ENCODE peak calls at places on chromosomes 2 and 18, in eight cellular contexts. T is spleen, Y is stomach, B is Panc1, M is sigmoid colon, U is endothelial cell of umbilical vein, O is transverse colon, I is GM23338. X is an unnamed sample.

GRCh38 chr2:104890092-104890393 is 36.1 kb downstream of the POU3F3 start:
- DNase-seq in I (no peak), U (no peak), Y (no peak), M (no peak), T (no peak), O (peak), B (no peak), X (no peak)

GRCh38 chr2:176555112-176555511 is 285.9 kb downstream of the MTX2 start:
- DNase-seq in M (no peak), U (no peak), T (no peak), O (no peak), B (no peak), I (no peak), Y (no peak), X (no peak)

GRCh38 chr2:119491776-119492525 is 32.3 kb downstream of the SCTR start:
- DNase-seq in B (peak), O (peak), T (no peak), U (peak), Y (peak), I (peak), M (no peak), X (peak)

GRCh38 chr18:13305326-13305725 is 86.8 kb downstream of the LDLRAD4 start:
- DNase-seq in M (no peak), T (no peak), Y (no peak), I (no peak), U (no peak), O (no peak), B (no peak), X (no peak)

GRCh38 chr18:23662309-23663263 is at the start of gene ANKRD29:
- DNase-seq in I (peak), M (peak), B (no peak), U (peak), Y (peak), O (peak), T (peak), X (no peak)

GRCh38 chr2:68740184-68740914 is 5.7 kb downstream of the ARHGAP25 start:
- DNase-seq in T (no peak), O (no peak), I (no peak), M (no peak), U (peak), Y (no peak), B (no peak), X (no peak)

GRCh38 chr18:59231877-59232276 is 11.9 kb downstream of the GRP start:
- DNase-seq in Y (no peak), M (no peak), U (no peak), T (no peak), B (no peak), I (no peak), O (no peak), X (no peak)

GRCh38 chr2:134120718-134121630 is 132.9 kb upstream of the MGAT5 start:
- DNase-seq in T (peak), U (peak), B (no peak), Y (peak), I (peak), M (peak), O (peak), X (no peak)

GRCh38 chr2:62309465-62310091 is 113.7 kb downstream of the B3GNT2 start:
- DNase-seq in Y (no peak), T (no peak), B (no peak), M (no peak), O (no peak), U (peak), I (peak), X (peak)

GRCh38 chr2:199760574-199760973 is 90.4 kb downstream of the FTCDNL1 start:
- DNase-seq in U (no peak), T (no peak), I (peak), O (no peak), B (no peak), M (no peak), Y (no peak), X (no peak)

GRCh38 chr18:49018961-49019445 is 68.2 kb upstream of the SMAD7 start:
- DNase-seq in T (peak), Y (peak), U (no peak), O (peak), B (no peak), I (no peak), M (peak), X (peak)

GRCh38 chr2:68196120-68196716 is 38.5 kb downstream of the PNO1 start:
- DNase-seq in T (no peak), Y (no peak), B (no peak), M (peak), I (peak), U (peak), O (peak), X (no peak)

GRCh38 chr18:54235871-54236270 is 11.4 kb upstream of the MBD2 start:
- DNase-seq in B (no peak), U (peak), T (no peak), Y (no peak), M (no peak), I (no peak), O (no peak), X (no peak)

GRCh38 chr18:10463741-10464140 is 9.3 kb downstream of the APCDD1 start:
- DNase-seq in T (no peak), I (no peak), Y (no peak), O (no peak), M (no peak), U (no peak), B (no peak), X (no peak)

DNA sequence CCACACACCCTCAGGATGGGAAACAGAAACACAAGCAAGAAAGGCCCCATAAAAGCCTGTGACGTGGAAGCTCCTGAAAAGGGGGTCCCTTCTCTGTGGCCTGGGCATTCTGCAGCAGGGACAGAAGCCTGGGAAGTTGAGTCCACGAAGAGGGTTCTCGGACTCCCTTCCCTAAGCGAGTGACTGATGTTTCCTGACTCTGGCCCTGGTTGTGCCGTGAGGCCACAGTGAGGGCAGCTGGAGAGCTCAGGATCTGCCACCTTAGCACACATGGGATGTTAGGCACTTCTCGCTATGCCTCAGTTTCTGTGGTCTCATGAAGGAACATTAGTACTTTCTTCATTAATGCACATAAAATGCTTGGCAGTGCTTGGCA is 87.2 kb upstream of the ZFP36L2 start:
- DNase-seq in B (no peak), O (no peak), I (no peak), T (no peak), M (no peak), Y (no peak), U (no peak), X (no peak)
- TF ChIP-seq POLR2AphosphoS5 in B (no peak), O (no peak), I (no peak), T (no peak), M (no peak), Y (no peak), U (no peak), X (no peak)

GRCh38 chr2:55268907-55269611 is at the start of gene MTIF2:
- DNase-seq in M (peak), I (peak), Y (peak), U (peak), T (peak), O (peak), B (peak), X (peak)
- TF ChIP-seq CTCF in M (no peak), I (no peak), Y (no peak), U (no peak), T (no peak), O (peak), B (no peak), X (no peak)

DNA sequence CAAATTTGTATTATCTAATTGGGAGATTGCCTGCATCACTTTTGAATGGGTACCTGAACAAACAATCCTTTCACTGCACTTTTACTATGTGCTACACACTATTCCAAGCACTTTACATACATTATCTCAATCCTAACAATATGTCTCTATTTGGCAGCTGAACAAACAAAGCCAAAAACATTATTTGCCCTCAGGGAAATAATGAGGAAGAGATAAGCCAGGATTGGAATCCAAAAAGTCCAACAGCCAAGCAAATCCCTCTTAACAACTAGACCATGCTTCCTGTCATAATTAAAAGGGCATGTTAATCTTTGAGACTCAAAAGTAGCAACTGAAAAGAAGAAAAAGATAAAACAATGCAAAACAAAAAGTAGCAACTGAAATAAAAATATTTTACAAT is 32.1 kb downstream of the RPRD1A start:
- DNase-seq in M (no peak), Y (no peak), U (peak), B (no peak), O (no peak), I (no peak), T (no peak), X (no peak)
- TF ChIP-seq POLR2AphosphoS5 in M (no peak), Y (no peak), U (peak), B (no peak), O (no peak), I (no peak), T (no peak), X (no peak)

DNA sequence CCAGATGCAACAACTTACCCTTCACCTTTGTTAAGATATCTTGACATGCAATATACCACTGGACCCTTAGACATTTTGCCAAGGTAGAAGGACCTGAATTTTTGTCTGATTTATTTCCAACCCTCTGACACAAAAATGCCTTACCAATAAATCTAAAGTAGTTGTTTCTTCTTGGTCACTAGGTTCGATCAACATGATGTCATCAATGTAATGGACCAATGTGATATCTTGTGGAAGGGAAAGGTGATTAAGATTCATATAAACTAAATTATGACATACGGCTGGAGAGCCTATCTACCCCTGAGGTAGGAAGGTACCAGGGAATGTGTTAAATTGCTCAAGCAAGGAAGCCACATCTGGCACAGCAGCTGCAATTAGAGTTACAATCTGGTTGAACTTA is 67.7 kb upstream of the SERPINE2 start:
- DNase-seq in O (no peak), Y (no peak), U (no peak), T (no peak), B (no peak), M (no peak), I (no peak), X (no peak)
- TF ChIP-seq CTCF in O (no peak), Y (no peak), U (no peak), T (no peak), B (no peak), M (no peak), I (no peak), X (no peak)

DNA sequence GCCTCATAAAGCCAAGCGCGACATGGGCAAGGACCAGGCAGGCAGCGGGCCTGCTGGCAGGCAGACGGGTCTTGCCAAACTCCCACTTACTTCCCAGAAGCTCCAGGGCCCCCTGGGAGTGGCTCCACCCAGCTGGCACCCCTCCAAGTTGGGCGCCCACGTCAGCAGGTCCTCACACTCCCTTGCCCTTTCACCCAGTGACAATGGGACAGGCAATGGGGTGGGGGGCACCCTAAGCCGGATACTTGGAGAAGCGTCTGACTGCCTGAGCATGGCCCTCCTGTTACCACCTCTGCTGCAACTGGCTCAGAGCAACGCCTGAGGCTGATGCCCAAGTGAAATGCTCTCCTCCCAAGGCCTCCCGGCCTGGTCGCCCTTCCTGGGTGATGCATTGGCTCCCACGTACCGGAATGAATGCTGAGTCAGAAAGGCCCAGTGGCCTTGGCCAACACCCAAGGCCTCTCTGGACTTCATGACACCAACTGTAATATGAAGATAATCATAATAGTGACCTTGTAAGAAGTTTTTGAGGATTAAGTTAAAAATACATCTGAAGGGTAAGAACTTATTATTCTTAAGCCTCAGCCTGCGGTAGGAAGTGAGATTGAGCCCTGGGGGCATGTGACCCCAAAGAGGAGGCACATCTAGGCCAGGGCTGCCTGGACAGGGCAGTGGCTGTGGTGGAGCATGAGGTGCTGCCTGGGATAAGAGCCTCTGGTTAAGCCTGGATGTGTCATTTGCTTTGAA is 31.7 kb downstream of the KCNK3 start:
- DNase-seq in T (no peak), O (peak), U (peak), M (peak), I (no peak), Y (peak), B (peak), X (no peak)
- TF ChIP-seq POLR2AphosphoS5 in T (peak), O (peak), U (no peak), M (peak), I (no peak), Y (peak), B (peak), X (no peak)

DNA sequence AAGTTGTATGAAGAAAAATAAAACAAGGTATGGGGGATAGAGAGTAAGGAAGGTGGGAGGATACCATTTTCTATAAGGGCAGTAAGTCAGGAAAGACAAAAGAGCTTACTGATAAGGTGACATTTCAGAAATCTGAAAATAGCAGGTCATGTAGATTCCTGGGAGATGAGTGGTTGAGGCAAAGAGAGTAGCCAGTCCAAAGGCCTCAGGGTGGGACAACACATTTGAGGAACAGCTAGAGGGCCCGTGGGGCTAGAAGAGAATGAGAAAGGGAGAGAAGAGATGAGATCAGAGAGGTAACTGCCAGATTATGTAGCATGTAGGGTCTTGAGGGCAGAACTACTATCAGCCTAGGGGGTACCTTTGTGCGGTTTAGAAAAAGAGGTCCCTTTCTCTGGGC is 2.9 kb downstream of the CLHC1 start:
- DNase-seq in I (no peak), U (no peak), M (no peak), T (no peak), Y (no peak), O (no peak), B (no peak), X (no peak)
- TF ChIP-seq CTCF in I (no peak), U (no peak), M (no peak), T (no peak), Y (no peak), O (no peak), B (no peak), X (no peak)

GRCh38 chr2:21039979-21040467 is 3.9 kb downstream of the APOB start:
- DNase-seq in O (no peak), M (no peak), T (no peak), I (no peak), Y (no peak), B (no peak), U (no peak), X (no peak)

GRCh38 chr2:21039080-21039556 is 4.8 kb downstream of the APOB start:
- DNase-seq in T (no peak), B (no peak), I (no peak), U (no peak), O (no peak), Y (no peak), M (no peak), X (no peak)

GRCh38 chr2:21037671-21038108 is 6.2 kb downstream of the APOB start:
- DNase-seq in Y (no peak), B (no peak), I (no peak), U (no peak), M (no peak), O (no peak), T (no peak), X (no peak)

GRCh38 chr2:21036708-21037670 is 6.9 kb downstream of the APOB start:
- DNase-seq in I (no peak), U (no peak), M (no peak), O (no peak), B (no peak), Y (no peak), T (no peak), X (no peak)

DNA sequence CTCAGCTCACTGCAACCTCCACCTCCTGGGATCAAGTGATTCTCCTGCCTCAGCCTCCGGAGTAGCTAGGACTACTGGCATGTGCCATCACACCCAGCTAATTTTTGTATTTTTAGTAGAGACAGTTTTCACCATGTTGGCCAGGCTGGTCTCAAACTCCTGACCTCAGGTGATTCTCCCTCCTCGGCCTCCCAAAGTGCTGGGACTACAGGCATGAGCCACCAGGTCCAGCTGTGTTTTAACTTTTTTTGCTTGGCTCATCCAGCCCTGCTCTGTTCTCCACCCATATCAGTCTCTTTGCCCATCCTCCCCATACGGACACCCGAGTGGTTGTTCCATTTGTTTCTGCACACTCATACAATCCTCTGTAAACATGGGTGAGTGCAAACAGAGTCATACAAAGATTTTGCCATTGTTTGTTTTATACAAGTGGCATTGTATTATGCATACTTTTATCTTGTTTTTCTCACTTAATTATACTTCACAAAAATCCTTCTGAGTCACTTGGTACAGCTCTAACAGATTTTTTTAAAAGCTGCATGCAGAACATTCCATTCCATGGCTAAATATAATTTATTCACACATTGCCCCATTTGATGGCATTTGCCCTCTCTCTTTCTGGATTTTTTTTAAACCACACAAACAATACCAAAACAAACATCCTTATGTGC is 5.3 kb downstream of the APOB start:
- DNase-seq in U (peak), B (no peak), M (no peak), I (no peak), O (no peak), Y (no peak), T (no peak), X (no peak)
- TF ChIP-seq POLR2AphosphoS5 in U (no peak), B (no peak), M (no peak), I (no peak), O (peak), Y (no peak), T (no peak), X (no peak)

X was measured in breast epithelium.